ENCODE peak calls at places on chromosomes 7 and 10, in nine cellular contexts. N is astrocyte, F is ovary, L is brain microvascular endothelial cell, V is cardiac muscle cell, I is prostate gland, Z is colonic mucosa, R is transverse colon, S is BJ. X is an unnamed sample.

GRCh38 chr10:52314007-52314821 is at the start of gene DKK1:
- DNase-seq in N (peak; percentile 49), F (peak; percentile 11), L (peak; percentile 84), V (peak; percentile 71), I (peak; percentile 51), Z (peak; percentile 76), R (peak; percentile 77), S (peak; percentile 44), X (peak; percentile 49)

GRCh38 chr7:117630501-117630900 is 150.7 kb downstream of the CFTR start:
- DNase-seq in N (no peak), F (no peak), L (no peak), V (no peak), I (no peak), Z (no peak), R (no peak), S (no peak), X (no peak)

GRCh38 chr7:70270149-70270548 is 671.9 kb downstream of the AUTS2 start:
- DNase-seq in N (no peak), F (no peak), L (no peak), V (no peak), I (no peak), Z (no peak), R (no peak), S (no peak), X (no peak)

GRCh38 chr7:118352854-118353453 is 128.4 kb downstream of the ANKRD7 start:
- DNase-seq in N (peak; percentile 6), F (no peak), L (no peak), V (peak; percentile 41), I (no peak), Z (no peak), R (no peak), S (no peak), X (no peak)

GRCh38 chr10:61163403-61163802 is 219.4 kb upstream of the RHOBTB1 start:
- DNase-seq in N (no peak), F (no peak), L (no peak), V (no peak), I (no peak), Z (no peak), R (no peak), S (no peak), X (no peak)

GRCh38 chr10:4234661-4235060 is 449.7 kb upstream of the KLF6 start:
- DNase-seq in N (no peak), F (no peak), L (no peak), V (no peak), I (no peak), Z (no peak), R (no peak), S (no peak), X (no peak)

GRCh38 chr7:22665816-22666375 is 61.1 kb upstream of the IL6 start:
- DNase-seq in N (no peak), F (no peak), L (no peak), V (no peak), I (no peak), Z (no peak), R (no peak), S (no peak), X (no peak)

GRCh38 chr10:89392974-89393373 is 551 bp downstream of the IFIT1 start:
- DNase-seq in N (peak; percentile 87), F (no peak), L (peak; percentile 65), V (peak; percentile 38), I (peak; percentile 17), Z (peak; percentile 38), R (peak; percentile 28), S (peak; percentile 62), X (peak; percentile 67)

GRCh38 chr10:50625663-50626062 is 1.9 kb upstream of the SGMS1 start:
- DNase-seq in N (no peak), F (no peak), L (no peak), V (peak; percentile 21), I (no peak), Z (peak; percentile 36), R (no peak), S (no peak), X (no peak)

GRCh38 chr10:32095116-32095733 is 39.0 kb upstream of the KIF5B start:
- DNase-seq in N (no peak), F (no peak), L (no peak), V (no peak), I (no peak), Z (peak; percentile 41), R (no peak), S (no peak), X (no peak)

GRCh38 chr10:124517466-124517865 is 55.8 kb downstream of the LHPP start:
- DNase-seq in N (no peak), F (no peak), L (no peak), V (no peak), I (no peak), Z (no peak), R (no peak), S (no peak), X (no peak)

GRCh38 chr10:44813201-44813600 is 97.9 kb upstream of the TMEM72 start:
- DNase-seq in N (no peak), F (no peak), L (no peak), V (no peak), I (no peak), Z (no peak), R (no peak), S (no peak), X (no peak)

GRCh38 chr7:124909808-124910207 is 19.8 kb downstream of the POT1 start:
- DNase-seq in N (no peak), F (no peak), L (no peak), V (no peak), I (no peak), Z (no peak), R (no peak), S (no peak), X (no peak)

GRCh38 chr10:30637881-30638467 is 8.4 kb upstream of the LYZL2 start:
- DNase-seq in N (peak; percentile 90), F (no peak), L (peak; percentile 93), V (no peak), I (no peak), Z (no peak), R (no peak), S (peak; percentile 56), X (peak; percentile 91)

DNA sequence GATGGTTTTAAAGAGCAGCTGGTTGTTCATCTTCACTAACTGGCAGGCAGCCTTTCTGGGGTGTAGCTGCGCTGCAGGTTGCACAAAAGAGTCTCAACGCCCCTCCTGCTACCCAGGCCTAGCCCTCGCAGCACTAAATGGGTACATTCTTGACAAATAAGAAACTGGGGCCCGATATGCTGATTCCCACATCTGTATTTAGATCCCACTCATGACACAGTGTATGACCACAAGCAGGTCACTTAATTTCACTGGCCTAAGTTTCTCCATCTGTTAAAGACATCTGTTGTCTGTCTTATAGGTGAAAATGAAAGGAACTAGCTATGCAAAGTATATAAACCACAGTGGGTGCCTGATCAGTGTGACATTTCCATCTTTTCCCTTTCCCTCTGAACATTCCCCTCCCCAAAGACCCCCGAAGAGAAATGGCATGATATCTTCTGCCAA is 85.9 kb upstream of the AGBL3 start:
- DNase-seq in N (no peak), F (no peak), L (no peak), V (no peak), I (no peak), Z (no peak), R (no peak), S (no peak), X (no peak)
- TF ChIP-seq CTCF in N (no peak), F (no peak), L (no peak), V (no peak), I (no peak), Z (no peak), R (no peak), S (no peak), X (no peak)

DNA sequence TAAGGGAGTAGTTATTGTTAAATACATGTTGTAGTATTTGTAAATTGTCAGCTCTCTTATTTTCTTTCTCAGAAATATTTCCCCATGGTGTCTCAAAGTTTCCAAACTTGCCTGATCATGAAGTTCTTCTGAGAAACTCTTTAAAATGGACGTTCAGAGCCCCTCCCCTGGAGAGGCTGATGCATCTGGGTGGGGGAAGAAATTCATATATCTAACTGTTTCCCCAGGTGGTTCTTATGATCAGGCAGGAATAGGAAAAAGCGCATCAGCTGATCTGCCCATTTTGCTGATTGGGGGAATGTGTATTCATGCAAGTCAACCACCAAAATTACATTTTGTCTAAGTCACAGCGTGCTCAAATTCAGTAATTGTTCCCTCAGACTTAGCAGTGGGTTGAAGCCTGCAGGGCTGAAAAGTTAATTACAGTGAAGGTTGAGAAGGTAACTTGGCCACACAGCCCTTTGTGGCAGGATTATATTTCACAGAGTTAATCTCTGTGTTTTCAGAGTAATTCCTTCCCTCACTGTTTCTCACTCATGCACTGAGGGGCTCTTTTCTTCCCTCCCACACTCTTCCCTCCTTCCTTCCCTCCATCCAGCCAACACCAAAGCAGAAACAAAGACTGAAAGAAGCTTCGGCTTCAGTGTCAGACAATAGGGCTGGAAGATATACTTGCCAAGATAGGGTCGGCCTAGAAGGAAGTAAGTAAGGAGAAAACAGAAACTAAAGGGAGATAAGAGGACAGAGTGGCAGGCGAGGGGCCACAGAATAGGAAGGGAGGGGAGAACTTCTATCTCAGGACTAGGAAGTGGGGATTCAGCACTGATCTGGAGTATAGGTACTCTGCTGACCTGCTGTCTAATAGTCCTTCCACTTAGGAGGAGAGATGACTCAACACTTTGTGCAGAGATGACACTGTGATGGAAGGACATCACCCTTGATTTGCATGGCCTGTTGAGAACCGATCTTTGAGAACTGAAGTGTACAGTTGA is 50.5 kb upstream of the STARD3NL start:
- DNase-seq in N (no peak), F (no peak), L (no peak), V (no peak), I (no peak), Z (no peak), R (no peak), S (no peak), X (no peak)
- H3K4me3 ChIP-seq in N (no peak overlapping the region), F (no peak overlapping the region), L (no peak overlapping the region), V (no peak overlapping the region), I (no peak overlapping the region), Z (no peak overlapping the region), R (no peak overlapping the region), S (no peak overlapping the region), X (no peak overlapping the region)

GRCh38 chr10:79206300-79207095 is 137.7 kb downstream of the ZMIZ1 start:
- DNase-seq in N (no peak), F (peak; percentile 71), L (no peak), V (no peak), I (no peak), Z (no peak), R (no peak), S (no peak), X (no peak)
- H3K36me3 ChIP-seq in N (peaks cover 27% of the 10 kb centered on the region), F (no peaks in the 10 kb centered on the region), L (peaks cover 43% of the 10 kb centered on the region), V (peaks cover 35% of the 10 kb centered on the region), I (peaks cover 10% of the 10 kb centered on the region), Z (no peaks in the 10 kb centered on the region), R (peaks cover 14% of the 10 kb centered on the region), S (peaks cover 56% of the 10 kb centered on the region), X (peaks cover 12% of the 10 kb centered on the region)

DNA sequence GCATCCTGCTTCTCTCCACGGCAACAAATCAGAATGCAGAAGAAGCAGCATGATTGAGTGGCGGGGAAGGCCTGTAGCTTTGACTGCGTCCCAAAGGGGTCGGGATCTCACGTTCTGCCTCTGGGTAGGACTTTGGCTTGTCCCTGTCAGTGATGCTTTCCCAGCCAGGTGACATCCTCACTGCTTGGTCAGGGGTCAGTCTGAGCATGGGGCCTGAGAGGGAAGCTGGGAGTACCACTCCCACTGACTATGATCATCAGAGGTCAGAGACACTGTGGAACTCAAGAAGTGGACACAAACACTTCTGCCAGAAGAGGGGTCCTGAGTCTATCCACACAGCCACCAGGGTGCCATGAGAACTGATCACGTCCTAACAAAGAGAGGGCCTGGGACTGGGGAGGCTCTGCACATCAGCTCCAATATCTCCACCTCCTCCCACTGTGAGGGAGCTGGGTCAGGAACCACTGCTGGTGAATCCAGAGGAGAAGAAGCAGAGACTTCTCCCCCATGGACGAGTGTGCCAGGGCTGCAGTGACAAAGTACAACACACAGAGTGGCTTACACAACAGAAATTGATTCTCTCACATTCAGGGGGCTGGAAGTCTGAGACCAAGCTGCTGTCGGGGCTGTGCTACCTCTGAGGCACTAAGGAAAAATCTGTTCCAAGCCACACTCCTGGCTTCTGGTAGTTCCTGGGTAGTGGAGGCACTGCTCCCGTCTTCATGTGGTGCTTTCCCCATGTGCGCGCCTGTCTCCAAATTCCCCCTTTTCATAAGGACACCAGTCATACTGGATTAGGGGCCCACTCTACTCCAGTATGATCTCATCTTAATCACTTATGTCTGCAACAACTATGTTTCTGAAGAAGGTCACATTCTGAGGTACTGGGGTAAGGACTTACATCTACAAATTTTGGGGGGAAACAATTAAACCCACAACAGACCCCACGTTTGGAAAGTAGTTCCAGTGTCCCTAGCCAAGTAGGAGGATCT is 131.1 kb downstream of the CYP26A1 start:
- DNase-seq in N (no peak), F (no peak), L (no peak), V (no peak), I (no peak), Z (no peak), R (no peak), S (no peak), X (no peak)
- TF ChIP-seq CTCF in N (no peak), F (no peak), L (no peak), V (no peak), I (no peak), Z (no peak), R (no peak), S (no peak), X (no peak)

X was measured in kidney epithelial cell.